ENCODE peak calls at places on chromosomes 6 and 20, in six cellular contexts. T is endothelial cell, I is sigmoid colon, U is iPS-NIHi11, H is transverse colon, J is fibroblast of mammary gland. Z is an unnamed sample.

GRCh38 chr6:87824813-87825475 is 122.9 kb upstream of the AKIRIN2 start:
- DNase-seq in T (no peak), I (no peak), U (no peak), H (no peak), J (no peak), Z (no peak)

GRCh38 chr6:140879861-140880260 is 1252.9 kb upstream of the GJE1 start:
- DNase-seq in T (no peak), I (no peak), U (no peak), H (no peak), J (peak), Z (no peak)

GRCh38 chr6:11607381-11607780 is 69.8 kb downstream of the TMEM170B start:
- DNase-seq in T (no peak), I (no peak), U (no peak), H (no peak), J (no peak), Z (no peak)

GRCh38 chr20:57585466-57586213 is 24.7 kb downstream of the PCK1 start:
- DNase-seq in T (no peak), I (no peak), U (no peak), H (no peak), J (no peak), Z (no peak)

GRCh38 chr20:53890434-53891305 is 179.7 kb downstream of the BCAS1 start:
- DNase-seq in T (no peak), I (no peak), U (no peak), H (peak), J (peak), Z (no peak)

GRCh38 chr6:138817799-138818198 is 21.9 kb downstream of the ECT2L start:
- DNase-seq in T (no peak), I (no peak), U (peak), H (peak), J (peak), Z (no peak)

GRCh38 chr6:78854501-78854900 is 12.8 kb upstream of the IRAK1BP1 start:
- DNase-seq in T (no peak), I (no peak), U (no peak), H (no peak), J (no peak), Z (peak)

GRCh38 chr20:54228841-54229240 is 21.0 kb downstream of the PFDN4 start:
- DNase-seq in T (no peak), I (no peak), U (no peak), H (no peak), J (no peak), Z (no peak)

GRCh38 chr6:142112451-142113061 is 20.2 kb upstream of the GJE1 start:
- DNase-seq in T (peak), I (peak), U (peak), H (peak), J (peak), Z (peak)

GRCh38 chr6:129645371-129646139 is 64.4 kb downstream of the ARHGAP18 start:
- DNase-seq in T (no peak), I (no peak), U (no peak), H (no peak), J (peak), Z (no peak)

GRCh38 chr6:53377793-53378192 is 29.0 kb upstream of the ELOVL5 start:
- DNase-seq in T (no peak), I (no peak), U (no peak), H (no peak), J (no peak), Z (no peak)